ENCODE peak calls at places on chromosomes 5 and 9, in five cellular contexts. H is PC-3, E is cardiac muscle cell, Z is gastrocnemius medialis, W is ascending aorta. B is an unnamed sample. For H3K27me3, the result is how much of the 10 kb centered on the place peaks cover.

GRCh38 chr5:132417889-132418432 is 48.5 kb downstream of the SLC22A5 start:
- DNase-seq in H (no peak), E (no peak), Z (peak), W (no peak), B (no peak)

GRCh38 chr5:146399446-146399845 is 47.7 kb upstream of the TCERG1 start:
- DNase-seq in H (no peak), E (no peak), Z (no peak), W (no peak), B (no peak)

GRCh38 chr9:86659413-86660046 is 287.8 kb downstream of the GAS1 start:
- DNase-seq in H (no peak), E (no peak), Z (no peak), W (no peak), B (no peak)

GRCh38 chr5:109937951-109938350 is 248.2 kb downstream of the MAN2A1 start:
- DNase-seq in H (no peak), E (no peak), Z (no peak), W (no peak), B (no peak)

GRCh38 chr5:22708770-22709328 is 144.3 kb downstream of the CDH12 start:
- DNase-seq in H (no peak), E (peak), Z (no peak), W (no peak), B (no peak)

GRCh38 chr9:114282507-114282906 is 40.4 kb upstream of the ORM1 start:
- DNase-seq in H (no peak), E (no peak), Z (peak), W (peak), B (peak)

GRCh38 chr9:4114569-4115505 is 185.0 kb downstream of the GLIS3 start:
- DNase-seq in H (no peak), E (no peak), Z (no peak), W (no peak), B (no peak)

GRCh38 chr9:95477441-95477840 is 39.3 kb downstream of the PTCH1 start:
- DNase-seq in H (no peak), E (no peak), Z (no peak), W (no peak), B (no peak)

GRCh38 chr5:102823441-102823874 is 68.4 kb downstream of the PAM start:
- DNase-seq in H (no peak), E (no peak), Z (no peak), W (no peak), B (no peak)

GRCh38 chr9:6827370-6827949 is 69.7 kb downstream of the KDM4C start:
- DNase-seq in H (peak), E (peak), Z (no peak), W (no peak), B (no peak)

GRCh38 chr5:147737921-147738320 is 44.6 kb downstream of the JAKMIP2 start:
- DNase-seq in H (no peak), E (no peak), Z (no peak), W (no peak), B (no peak)

GRCh38 chr5:114237766-114238165 is 124.1 kb upstream of the KCNN2 start:
- DNase-seq in H (peak), E (no peak), Z (no peak), W (no peak), B (no peak)

GRCh38 chr5:167629634-167630033 is 661.8 kb upstream of the WWC1 start:
- DNase-seq in H (no peak), E (no peak), Z (no peak), W (no peak), B (no peak)

GRCh38 chr5:108974594-108974993 is 226.9 kb downstream of the FER start:
- DNase-seq in H (no peak), E (no peak), Z (no peak), W (no peak), B (no peak)

GRCh38 chr5:125856949-125857348 is 566.3 kb upstream of the GRAMD2B start:
- DNase-seq in H (no peak), E (no peak), Z (no peak), W (no peak), B (no peak)

GRCh38 chr5:86968311-86968753 is 299.4 kb upstream of the RASA1 start:
- DNase-seq in H (peak), E (peak), Z (no peak), W (no peak), B (peak)

GRCh38 chr9:23447166-23447565 is 378.9 kb downstream of the ELAVL2 start:
- DNase-seq in H (no peak), E (no peak), Z (no peak), W (no peak), B (no peak)

GRCh38 chr5:147187163-147187562 is 47.7 kb upstream of the STK32A start:
- DNase-seq in H (no peak), E (no peak), Z (no peak), W (no peak), B (no peak)

GRCh38 chr9:90141723-90142122 is 500.9 kb downstream of the DIRAS2 start:
- DNase-seq in H (peak), E (peak), Z (no peak), W (no peak), B (no peak)

GRCh38 chr9:3292311-3292710 is 233.5 kb downstream of the RFX3 start:
- DNase-seq in H (no peak), E (no peak), Z (no peak), W (no peak), B (no peak)

GRCh38 chr5:118088448-118088847 is 899.9 kb downstream of the DTWD2 start:
- DNase-seq in H (no peak), E (no peak), Z (no peak), W (no peak), B (no peak)

GRCh38 chr5:14739538-14739937 is 75.0 kb downstream of the OTULIN start:
- DNase-seq in H (peak), E (no peak), Z (no peak), W (peak), B (no peak)

GRCh38 chr9:21395778-21396717 is 10.8 kb upstream of the IFNA2 start:
- DNase-seq in H (peak), E (peak), Z (no peak), W (no peak), B (peak)

GRCh38 chr5:39019231-39019630 is 55.0 kb downstream of the RICTOR start:
- DNase-seq in H (no peak), E (no peak), Z (no peak), W (no peak), B (no peak)

GRCh38 chr9:105693435-105694275 is 686 bp upstream of the TMEM38B start:
- DNase-seq in H (peak), E (no peak), Z (no peak), W (no peak), B (no peak)

GRCh38 chr9:111484564-111484878 is 338 bp upstream of the ECPAS start:
- DNase-seq in H (no peak), E (no peak), Z (no peak), W (no peak), B (no peak)

GRCh38 chr9:131668439-131669233 is 71.2 kb downstream of the RAPGEF1 start:
- DNase-seq in H (peak), E (no peak), Z (no peak), W (peak), B (no peak)

GRCh38 chr5:32443145-32443540 is 1.4 kb downstream of the ZFR start:
- DNase-seq in H (peak), E (no peak), Z (no peak), W (no peak), B (no peak)

GRCh38 chr9:122314193-122314592 is 49.5 kb downstream of the MRRF start:
- DNase-seq in H (no peak), E (no peak), Z (no peak), W (no peak), B (no peak)

GRCh38 chr5:110832683-110833082 is 93.9 kb downstream of the SLC25A46 start:
- DNase-seq in H (no peak), E (no peak), Z (no peak), W (no peak), B (no peak)

GRCh38 chr5:1437452-1437851 is 7.8 kb downstream of the SLC6A3 start:
- DNase-seq in H (peak), E (no peak), Z (no peak), W (peak), B (no peak)

GRCh38 chr5:163379298-163380155 is 57.9 kb upstream of the CCNG1 start:
- DNase-seq in H (peak), E (no peak), Z (no peak), W (no peak), B (no peak)

GRCh38 chr5:132279801-132280200 is 14.4 kb upstream of the SLC22A4 start:
- DNase-seq in H (no peak), E (no peak), Z (no peak), W (peak), B (no peak)

GRCh38 chr5:107855171-107855570 is 184.4 kb upstream of the EFNA5 start:
- DNase-seq in H (no peak), E (no peak), Z (no peak), W (no peak), B (no peak)

GRCh38 chr5:156934450-156935211 is 28.4 kb downstream of the TIMD4 start:
- DNase-seq in H (peak), E (peak), Z (no peak), W (no peak), B (no peak)
- TF ChIP-seq CTCF in H (peak), E (peak), Z (peak), W (no peak), B (peak)

GRCh38 chr9:14307989-14308750 is 5.8 kb downstream of the NFIB start:
- DNase-seq in H (no peak), E (no peak), Z (no peak), W (no peak), B (no peak)

GRCh38 chr9:14309403-14309802 is 4.5 kb downstream of the NFIB start:
- DNase-seq in H (peak), E (no peak), Z (no peak), W (no peak), B (no peak)

GRCh38 chr9:14308751-14309140 is 5.2 kb downstream of the NFIB start:
- DNase-seq in H (no peak), E (no peak), Z (no peak), W (no peak), B (no peak)

GRCh38 chr9:14311940-14312572 is 1.9 kb downstream of the NFIB start:
- DNase-seq in H (peak), E (no peak), Z (no peak), W (no peak), B (no peak)

DNA sequence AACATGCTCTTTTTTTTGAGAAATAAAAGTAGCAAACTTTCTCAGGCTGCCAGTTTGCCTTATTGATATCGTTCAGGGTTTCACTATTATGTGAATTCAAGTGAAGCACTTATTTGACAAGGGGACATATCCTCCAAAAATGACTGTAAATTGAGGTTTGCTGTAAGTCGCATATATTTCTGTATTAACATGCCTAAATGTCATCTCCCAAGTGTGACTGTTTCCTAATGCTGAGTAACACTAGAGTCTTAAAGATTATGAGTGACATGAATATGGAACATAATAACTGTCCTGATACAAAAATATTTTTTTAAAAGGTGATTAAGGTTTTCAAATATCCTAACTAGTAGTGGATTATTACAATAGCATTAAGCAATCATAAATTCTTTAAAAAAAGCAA is 3.7 kb downstream of the NFIB start:
- DNase-seq in H (no peak), E (no peak), Z (no peak), W (no peak), B (no peak)
- H3K27me3 ChIP-seq in H (under half), E (under half), Z (under half), W (under half), B (under half)

DNA sequence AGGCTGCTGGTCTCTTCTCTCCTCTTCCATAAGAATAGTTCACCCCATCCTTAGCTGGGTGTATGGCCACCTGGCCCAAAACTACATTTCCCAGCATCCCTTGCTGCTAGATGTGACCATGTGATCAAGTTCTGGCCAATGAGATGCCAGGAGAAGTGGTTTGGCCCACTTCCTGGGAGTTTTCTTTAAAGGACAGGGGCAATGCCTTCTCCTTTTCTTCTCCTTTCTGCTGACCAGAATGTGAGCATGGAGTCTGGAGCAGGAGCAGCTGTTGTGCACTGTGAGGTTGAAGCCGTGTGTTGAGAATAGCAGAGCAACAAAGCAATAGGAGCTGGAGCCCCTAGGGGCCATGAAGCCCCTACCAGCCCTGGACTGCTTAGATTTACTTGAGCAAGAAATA is 36.8 kb downstream of the C9orf50 start:
- DNase-seq in H (peak), E (peak), Z (peak), W (peak), B (peak)
- TF ChIP-seq CTCF in H (no peak), E (no peak), Z (no peak), W (no peak), B (no peak)

GRCh38 chr5:71695561-71695960 is 23.5 kb upstream of the CARTPT start:
- DNase-seq in H (no peak), E (no peak), Z (no peak), W (no peak), B (no peak)
- H3K27me3 ChIP-seq in H (under half), E (under half), Z (under half), W (under half), B (under half)

DNA sequence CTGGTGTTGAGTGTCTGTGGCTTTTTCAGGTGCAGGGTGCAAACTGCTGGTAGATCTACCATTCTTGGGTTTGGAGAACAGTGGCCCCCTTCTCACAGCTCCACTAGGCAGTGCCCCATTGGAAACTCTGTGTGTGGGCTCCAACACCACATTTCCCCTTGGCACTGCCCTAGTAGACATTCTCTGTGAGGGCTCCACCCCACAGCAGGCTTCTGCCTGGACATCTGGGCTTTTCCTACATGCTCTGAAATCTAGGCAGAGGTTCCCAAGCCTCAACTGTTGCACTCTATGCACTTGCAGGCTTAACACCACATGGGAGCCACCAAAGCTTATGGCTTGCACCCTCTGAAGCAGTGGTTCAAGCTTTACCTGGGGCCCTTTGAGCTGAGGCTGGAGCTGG is 80.9 kb downstream of the BARX1 start:
- DNase-seq in H (no peak), E (no peak), Z (no peak), W (no peak), B (no peak)
- TF ChIP-seq CTCF in H (no peak), E (no peak), Z (no peak), W (no peak), B (no peak)

GRCh38 chr5:173231996-173232498 is 3.0 kb downstream of the NKX2-5 start:
- DNase-seq in H (no peak), E (peak), Z (no peak), W (no peak), B (no peak)

GRCh38 chr5:173229966-173230740 is 4.9 kb downstream of the NKX2-5 start:
- DNase-seq in H (no peak), E (peak), Z (no peak), W (no peak), B (no peak)

GRCh38 chr5:173232499-173233346 is 2.3 kb downstream of the NKX2-5 start:
- DNase-seq in H (no peak), E (peak), Z (no peak), W (no peak), B (no peak)

GRCh38 chr5:173230741-173231380 is 4.1 kb downstream of the NKX2-5 start:
- DNase-seq in H (no peak), E (peak), Z (no peak), W (no peak), B (no peak)

DNA sequence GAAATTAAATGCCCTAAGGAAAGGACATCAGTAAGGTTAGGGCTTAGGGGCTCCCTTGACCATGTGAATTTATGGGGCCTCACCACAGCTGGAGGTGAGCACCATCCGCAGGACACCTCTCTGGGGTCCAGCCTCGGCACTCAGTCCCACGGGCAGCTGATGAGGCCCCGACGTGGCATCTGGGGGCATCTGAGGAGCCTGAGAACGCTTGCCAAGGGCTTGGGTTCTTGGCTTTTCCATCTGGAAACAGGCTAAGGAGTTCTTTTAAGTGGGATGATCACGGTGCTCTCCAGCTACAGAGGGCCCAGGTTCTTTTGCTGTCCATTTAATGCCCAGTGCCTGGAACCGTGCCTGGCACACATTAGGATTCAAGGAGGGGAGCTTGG is 3.6 kb downstream of the NKX2-5 start:
- DNase-seq in H (no peak), E (peak), Z (no peak), W (no peak), B (no peak)
- H3K27me3 ChIP-seq in H (under half), E (under half), Z (half or more), W (under half), B (half or more)

GRCh38 chr5:175131432-175131831 is 312.6 kb downstream of the DRD1 start:
- DNase-seq in H (no peak), E (no peak), Z (no peak), W (no peak), B (no peak)

GRCh38 chr5:175129121-175129520 is 314.9 kb downstream of the DRD1 start:
- DNase-seq in H (no peak), E (no peak), Z (no peak), W (no peak), B (no peak)

GRCh38 chr5:175133185-175133584 is 310.8 kb downstream of the DRD1 start:
- DNase-seq in H (no peak), E (peak), Z (no peak), W (no peak), B (no peak)

GRCh38 chr5:175124821-175125220 is 319.2 kb downstream of the DRD1 start:
- DNase-seq in H (no peak), E (no peak), Z (no peak), W (no peak), B (no peak)

GRCh38 chr5:175129619-175130018 is 314.4 kb downstream of the DRD1 start:
- DNase-seq in H (no peak), E (no peak), Z (no peak), W (no peak), B (no peak)
- TF ChIP-seq CTCF in H (no peak), E (no peak), Z (no peak), W (no peak), B (no peak)

GRCh38 chr5:139898981-139899380 is 103.4 kb downstream of the PSD2 start:
- DNase-seq in H (no peak), E (no peak), Z (no peak), W (peak), B (no peak)
- H3K27me3 ChIP-seq in H (under half), E (under half), Z (under half), W (under half), B (under half)

DNA sequence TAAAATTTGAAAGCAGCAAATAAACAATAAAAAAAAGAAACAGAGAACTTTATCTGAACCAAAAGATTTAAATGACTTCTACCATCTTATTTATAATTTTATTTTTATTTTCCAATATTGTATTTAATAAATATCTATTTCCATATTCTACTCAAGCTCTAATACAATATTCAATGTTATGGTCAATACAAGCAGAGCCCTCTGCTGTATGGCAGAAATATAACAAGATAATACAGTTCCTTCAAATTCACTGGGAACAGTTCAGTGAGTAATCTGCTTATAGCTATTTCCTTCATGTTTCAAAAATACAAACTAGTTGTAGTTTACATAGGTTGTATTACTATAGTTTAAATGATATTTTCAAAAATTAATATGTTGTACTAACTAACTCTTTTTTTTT is 332.7 kb downstream of the PRDM9 start:
- DNase-seq in H (peak), E (peak), Z (no peak), W (no peak), B (no peak)
- TF ChIP-seq CTCF in H (peak), E (no peak), Z (no peak), W (no peak), B (no peak)

GRCh38 chr9:97845763-97846162 is 7.3 kb upstream of the FOXE1 start:
- DNase-seq in H (no peak), E (no peak), Z (no peak), W (no peak), B (no peak)
- H3K27me3 ChIP-seq in H (under half), E (half or more), Z (half or more), W (under half), B (half or more)

B was measured in left ventricle myocardium inferior.